ENCODE peak calls at places on chromosomes 2 and 18, in five cellular contexts. I is cardiac fibroblast, U is lower lobe of right lung, O is foreskin fibroblast, R is fibroblast of lung. W is an unnamed sample.
A peak's percentile ranks its signal among the peaks of the same experiment; 100 is the strongest.

GRCh38 chr2:63058149-63058741 is 7.6 kb downstream of the OTX1 start:
- DNase-seq in I (no peak), U (no peak), O (peak; percentile 45), R (no peak), W (no peak)

GRCh38 chr2:112301171-112301584 is 25.8 kb downstream of the ZC3H6 start:
- DNase-seq in I (peak; percentile 90), U (no peak), O (no peak), R (peak; percentile 94), W (peak; percentile 21)

GRCh38 chr2:229920011-229920781 is 1.6 kb downstream of the TRIP12 start:
- DNase-seq in I (no peak), U (no peak), O (peak; percentile 20), R (peak; percentile 21), W (no peak)

GRCh38 chr2:190791983-190792575 is 88.5 kb upstream of the GLS start:
- DNase-seq in I (no peak), U (no peak), O (peak; percentile 32), R (no peak), W (no peak)

GRCh38 chr2:45353879-45354278 is 257.2 kb downstream of the SRBD1 start:
- DNase-seq in I (peak; percentile 84), U (no peak), O (peak; percentile 97), R (peak; percentile 98), W (peak; percentile 88)

GRCh38 chr2:14569294-14569693 is 63.2 kb upstream of the LRATD1 start:
- DNase-seq in I (no peak), U (no peak), O (peak; percentile 4), R (no peak), W (no peak)

GRCh38 chr2:128783896-128784295 is 465.2 kb upstream of the HS6ST1 start:
- DNase-seq in I (no peak), U (no peak), O (no peak), R (no peak), W (no peak)

GRCh38 chr2:72895759-72896281 is 8.6 kb downstream of the SPR start:
- DNase-seq in I (peak; percentile 79), U (peak; percentile 50), O (peak; percentile 75), R (peak; percentile 60), W (peak; percentile 50)

GRCh38 chr18:27583021-27583420 is 397.9 kb upstream of the CHST9 start:
- DNase-seq in I (peak; percentile 43), U (no peak), O (no peak), R (peak; percentile 40), W (no peak)

GRCh38 chr2:217162533-217162932 is 302.7 kb upstream of the TNP1 start:
- DNase-seq in I (peak; percentile 71), U (no peak), O (peak; percentile 87), R (peak; percentile 98), W (peak; percentile 88)

GRCh38 chr2:70087703-70088507 is 628 bp downstream of the PCBP1 start:
- DNase-seq in I (peak; percentile 63), U (peak; percentile 77), O (peak; percentile 74), R (peak; percentile 55), W (peak; percentile 44)

GRCh38 chr2:238080518-238080917 is 19.6 kb upstream of the ESPNL start:
- DNase-seq in I (no peak), U (no peak), O (no peak), R (no peak), W (no peak)

GRCh38 chr18:8513249-8513648 is 96.0 kb upstream of the RAB12 start:
- DNase-seq in I (no peak), U (no peak), O (no peak), R (no peak), W (no peak)

GRCh38 chr2:234763051-234763909 is 188.5 kb upstream of the SH3BP4 start:
- DNase-seq in I (peak; percentile 68), U (no peak), O (peak; percentile 83), R (peak; percentile 95), W (no peak)

GRCh38 chr2:105803337-105803736 is 58.6 kb downstream of the NCK2 start:
- DNase-seq in I (no peak), U (no peak), O (no peak), R (no peak), W (no peak)

GRCh38 chr2:41344529-41344928 is 703.3 kb upstream of the PKDCC start:
- DNase-seq in I (no peak), U (no peak), O (no peak), R (no peak), W (no peak)

GRCh38 chr2:161994766-161995165 is 79.2 kb downstream of the DPP4 start:
- DNase-seq in I (no peak), U (no peak), O (no peak), R (no peak), W (no peak)

GRCh38 chr2:44342854-44343253 is 18.4 kb downstream of the PREPL start:
- DNase-seq in I (peak; percentile 35), U (no peak), O (peak; percentile 7), R (no peak), W (no peak)

GRCh38 chr2:38581193-38582147 is 21.3 kb downstream of the HNRNPLL start:
- DNase-seq in I (peak; percentile 88), U (peak; percentile 60), O (peak; percentile 83), R (peak; percentile 61), W (peak; percentile 76)

GRCh38 chr2:143428700-143429099 is 299.5 kb downstream of the ARHGAP15 start:
- DNase-seq in I (no peak), U (no peak), O (peak; percentile 33), R (peak; percentile 26), W (peak; percentile 25)

GRCh38 chr18:22459491-22459890 is 41.8 kb upstream of the CTAGE1 start:
- DNase-seq in I (peak; percentile 60), U (no peak), O (no peak), R (peak; percentile 17), W (no peak)

GRCh38 chr2:2103320-2103719 is 227.8 kb downstream of the MYT1L start:
- DNase-seq in I (no peak), U (no peak), O (no peak), R (no peak), W (no peak)

GRCh38 chr2:151267537-151267936 is 5.9 kb upstream of the RBM43 start:
- DNase-seq in I (no peak), U (no peak), O (no peak), R (no peak), W (no peak)

GRCh38 chr2:8214221-8214620 is 467.6 kb upstream of the ID2 start:
- DNase-seq in I (no peak), U (no peak), O (peak; percentile 61), R (no peak), W (no peak)

GRCh38 chr2:160367887-160368286 is 125.7 kb downstream of the RBMS1 start:
- DNase-seq in I (peak; percentile 95), U (no peak), O (peak; percentile 89), R (peak; percentile 99), W (peak; percentile 92)

GRCh38 chr18:12960846-12961397 is 13.1 kb downstream of the SEH1L start:
- DNase-seq in I (peak; percentile 19), U (no peak), O (peak; percentile 21), R (no peak), W (no peak)

GRCh38 chr2:64186698-64187605 is 42.7 kb upstream of the PELI1 start:
- DNase-seq in I (peak; percentile 44), U (no peak), O (peak; percentile 63), R (no peak), W (no peak)

GRCh38 chr2:190209579-190209978 is 110.0 kb downstream of the HIBCH start:
- DNase-seq in I (no peak), U (no peak), O (no peak), R (no peak), W (no peak)

GRCh38 chr2:131045925-131046579 is 47.2 kb downstream of the FAM168B start:
- DNase-seq in I (no peak), U (peak; percentile 42), O (no peak), R (no peak), W (no peak)

GRCh38 chr2:104378853-104379374 is 475.0 kb upstream of the POU3F3 start:
- DNase-seq in I (no peak), U (no peak), O (no peak), R (peak; percentile 72), W (no peak)

GRCh38 chr2:240227538-240228428 is 87.3 kb upstream of the OTOS start:
- DNase-seq in I (no peak), U (peak; percentile 27), O (no peak), R (no peak), W (no peak)

GRCh38 chr2:23540804-23541360 is 155.9 kb downstream of the KLHL29 start:
- DNase-seq in I (no peak), U (no peak), O (no peak), R (no peak), W (no peak)

GRCh38 chr2:23544589-23545295 is 159.8 kb downstream of the KLHL29 start:
- DNase-seq in I (peak; percentile 65), U (no peak), O (peak; percentile 28), R (no peak), W (no peak)

GRCh38 chr2:23545391-23545790 is 160.4 kb downstream of the KLHL29 start:
- DNase-seq in I (peak; percentile 75), U (no peak), O (peak; percentile 63), R (no peak), W (peak; percentile 34)

GRCh38 chr2:23542390-23542789 is 157.4 kb downstream of the KLHL29 start:
- DNase-seq in I (no peak), U (no peak), O (no peak), R (no peak), W (no peak)

GRCh38 chr2:23541453-23542334 is 156.7 kb downstream of the KLHL29 start:
- DNase-seq in I (no peak), U (no peak), O (peak; percentile 32), R (no peak), W (peak; percentile 17)
- TF ChIP-seq CTCF in I (no peak), U (no peak), O (no peak), R (no peak), W (no peak)

DNA sequence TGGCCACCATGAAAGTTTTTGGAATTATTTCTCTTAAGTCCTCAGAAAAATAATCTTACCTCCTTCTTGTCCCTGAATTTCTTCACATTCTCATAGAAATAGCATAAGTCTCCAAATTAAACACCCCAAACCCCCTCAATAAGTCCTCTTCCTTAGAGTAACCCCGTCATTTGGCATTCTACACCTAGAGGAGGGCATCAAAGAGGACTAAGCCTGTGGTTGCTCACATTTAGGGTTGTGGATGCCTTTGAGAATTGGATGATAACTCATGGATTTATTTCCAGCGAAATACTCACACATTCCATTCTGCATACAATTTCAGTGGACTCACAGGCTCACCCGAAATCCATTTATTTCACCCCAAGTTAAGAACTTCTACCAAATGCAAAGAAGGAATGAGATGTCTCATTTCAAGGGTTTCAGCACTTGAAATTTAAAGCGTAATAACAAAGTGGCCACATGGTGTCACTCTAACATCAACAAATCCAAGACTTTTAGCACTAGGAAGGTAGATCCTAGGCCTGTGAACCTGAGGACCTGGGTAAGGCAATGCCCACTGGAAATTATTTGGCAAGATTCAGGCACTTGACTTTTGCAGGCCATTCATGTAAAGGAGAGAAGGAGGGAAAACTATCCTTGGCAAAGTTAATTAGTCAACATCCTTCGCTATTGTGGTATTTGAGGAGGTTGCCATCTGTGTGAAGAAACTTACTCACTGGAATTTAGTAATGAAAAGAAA is 24.6 kb downstream of the DYTN start:
- DNase-seq in I (peak; percentile 76), U (no peak), O (peak; percentile 76), R (peak; percentile 49), W (peak; percentile 48)
- TF ChIP-seq CTCF in I (peak; percentile 28), U (peak; percentile 65), O (peak; percentile 50), R (peak; percentile 60), W (peak; percentile 89)

DNA sequence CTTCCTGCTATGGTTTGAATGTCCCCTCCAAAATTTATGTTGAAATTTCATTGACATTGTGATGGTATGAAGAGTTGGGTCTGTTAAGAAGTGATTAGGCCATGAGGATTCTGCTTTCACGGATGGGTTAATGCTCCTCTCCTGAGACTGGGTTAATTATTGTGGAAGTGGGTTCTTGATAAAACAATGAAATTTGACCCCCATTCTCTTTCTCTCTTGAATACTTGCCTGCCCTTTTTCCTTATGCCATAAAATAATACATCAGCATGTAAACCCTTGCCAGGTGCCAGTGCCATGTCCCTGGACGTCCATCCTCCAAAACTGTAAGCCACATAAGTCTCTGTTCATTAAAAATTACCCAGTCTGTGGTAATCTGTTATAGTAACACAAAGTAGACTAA is 352.8 kb downstream of the LRRTM4 start:
- DNase-seq in I (no peak), U (no peak), O (no peak), R (no peak), W (no peak)
- TF ChIP-seq CTCF in I (no peak), U (no peak), O (no peak), R (no peak), W (no peak)

GRCh38 chr2:9657731-9658130 is 26.9 kb upstream of the YWHAQ start:
- DNase-seq in I (no peak), U (no peak), O (no peak), R (no peak), W (no peak)
- TF ChIP-seq CTCF in I (no peak), U (no peak), O (no peak), R (no peak), W (no peak)